ENCODE peak calls at places on chromosomes 1 and 21, in eight cellular contexts. M is RKO; Y is SJSA1; Z is stimulated activated CD8-positive, alpha-beta memory T cell treated with anti-CD3 and anti-CD28 coated beads, Interleukin-15, amount 100 ng/mL, for 24 hours; R is mesendoderm; W is neuronal stem cell; U is B cell; V is HCT116. Q is an unnamed sample.

GRCh38 chr21:39072468-39072867 is 110.8 kb downstream of the PSMG1 start:
- DNase-seq in Y (no peak), M (no peak), W (no peak), V (no peak), Z (no peak), U (no peak), R (no peak), Q (no peak)

GRCh38 chr21:46307625-46308024 is 16.0 kb downstream of the C21orf58 start:
- DNase-seq in V (no peak), R (no peak), Y (no peak), W (no peak), Z (no peak), M (no peak), U (no peak), Q (no peak)

GRCh38 chr1:155856975-155857930 is at the start of gene GON4L:
- DNase-seq in Y (peak), M (peak), U (peak), Z (peak), R (peak), W (peak), V (peak), Q (peak)

GRCh38 chr1:96087719-96088118 is 633.9 kb upstream of the PTBP2 start:
- DNase-seq in Z (no peak), V (no peak), M (no peak), W (no peak), U (no peak), Y (no peak), R (peak), Q (no peak)

GRCh38 chr1:11407301-11407994 is 71.5 kb upstream of the DISP3 start:
- DNase-seq in U (no peak), Y (no peak), Z (no peak), R (no peak), V (no peak), W (no peak), M (no peak), Q (no peak)

GRCh38 chr1:216742625-216743024 is 19.4 kb upstream of the ESRRG start:
- DNase-seq in M (no peak), Z (no peak), V (no peak), W (no peak), U (no peak), Y (no peak), R (no peak), Q (no peak)

GRCh38 chr1:207020709-207021107 is 11.8 kb downstream of the C1orf116 start:
- DNase-seq in U (no peak), Z (no peak), W (no peak), V (no peak), R (no peak), M (peak), Y (no peak), Q (no peak)

GRCh38 chr1:233242827-233243483 is 52.6 kb downstream of the PCNX2 start:
- DNase-seq in Z (no peak), M (no peak), R (no peak), U (no peak), W (no peak), V (no peak), Y (no peak), Q (no peak)

GRCh38 chr1:215957692-215958091 is 390.6 kb downstream of the KCTD3 start:
- DNase-seq in M (no peak), Y (no peak), W (peak), U (no peak), Z (no peak), R (no peak), V (no peak), Q (no peak)

GRCh38 chr1:103326595-103326994 is 198.9 kb upstream of the RNPC3 start:
- DNase-seq in U (no peak), M (no peak), Y (no peak), Z (no peak), W (no peak), V (no peak), R (no peak), Q (no peak)

GRCh38 chr21:39088831-39089380 is 94.3 kb downstream of the PSMG1 start:
- DNase-seq in R (peak), M (no peak), U (no peak), V (no peak), Z (no peak), Y (peak), W (no peak), Q (no peak)

GRCh38 chr1:147246044-147246690 is 3.7 kb downstream of the CHD1L start:
- DNase-seq in Z (no peak), R (no peak), Y (no peak), M (no peak), V (no peak), U (no peak), W (no peak), Q (no peak)

GRCh38 chr21:41774467-41775151 is 7.8 kb upstream of the RIPK4 start:
- DNase-seq in V (no peak), U (no peak), R (no peak), Y (no peak), M (no peak), W (no peak), Z (no peak), Q (no peak)

GRCh38 chr1:98325646-98326441 is 335.7 kb upstream of the SNX7 start:
- DNase-seq in Y (peak), Z (no peak), M (peak), W (no peak), R (no peak), U (no peak), V (peak), Q (peak)

GRCh38 chr1:7675431-7676273 is 95.4 kb upstream of the VAMP3 start:
- DNase-seq in U (no peak), Z (no peak), R (no peak), W (no peak), V (no peak), M (no peak), Y (no peak), Q (no peak)

GRCh38 chr1:161803181-161803580 is 37.1 kb downstream of the ATF6 start:
- DNase-seq in V (no peak), Y (no peak), Z (no peak), W (no peak), U (no peak), R (no peak), M (no peak), Q (no peak)

GRCh38 chr1:26287033-26287711 is 7.3 kb downstream of the SH3BGRL3 start:
- DNase-seq in U (peak), R (no peak), Z (no peak), Y (no peak), M (no peak), V (no peak), W (no peak), Q (peak)

GRCh38 chr21:18041012-18041411 is 203.6 kb upstream of the CHODL start:
- DNase-seq in R (peak), W (no peak), M (peak), Z (no peak), Y (no peak), U (no peak), V (no peak), Q (no peak)

GRCh38 chr1:47198214-47198613 is 8.4 kb upstream of the PDZK1IP1 start:
- DNase-seq in Z (no peak), W (no peak), Y (no peak), U (no peak), M (no peak), R (no peak), V (no peak), Q (no peak)

GRCh38 chr1:55310517-55310927 is 95.4 kb upstream of the USP24 start:
- DNase-seq in W (no peak), Z (no peak), M (peak), U (peak), R (peak), Y (peak), V (no peak), Q (no peak)

GRCh38 chr1:47906009-47906432 is 91.2 kb downstream of the TRABD2B start:
- DNase-seq in V (peak), U (no peak), W (no peak), Z (no peak), M (peak), R (no peak), Y (peak), Q (no peak)

GRCh38 chr21:38202811-38203210 is 54.0 kb upstream of the KCNJ15 start:
- DNase-seq in R (peak), V (no peak), W (no peak), M (no peak), Z (no peak), U (no peak), Y (no peak), Q (no peak)

GRCh38 chr1:193181985-193182384 is 4.4 kb downstream of the B3GALT2 start:
- DNase-seq in M (no peak), Y (no peak), U (no peak), Z (no peak), W (no peak), R (no peak), V (no peak), Q (no peak)

GRCh38 chr1:177495878-177496277 is 325.1 kb downstream of the BRINP2 start:
- DNase-seq in U (no peak), Y (no peak), M (peak), Z (no peak), W (no peak), R (peak), V (no peak), Q (no peak)

GRCh38 chr1:237387144-237387505 is 345.1 kb downstream of the RYR2 start:
- DNase-seq in W (no peak), U (no peak), Z (no peak), Y (no peak), V (no peak), R (no peak), M (no peak), Q (no peak)

GRCh38 chr1:12438349-12438924 is 179.6 kb downstream of the DHRS3 start:
- DNase-seq in Z (no peak), V (no peak), M (no peak), U (no peak), R (no peak), Y (no peak), W (no peak), Q (no peak)

GRCh38 chr1:5751171-5751556 is 241.1 kb downstream of the NPHP4 start:
- DNase-seq in V (no peak), Z (no peak), R (no peak), Y (no peak), W (no peak), M (no peak), U (no peak), Q (no peak)

GRCh38 chr21:38438476-38438893 is 59.8 kb downstream of the ERG start:
- DNase-seq in Z (no peak), M (no peak), V (no peak), U (no peak), W (no peak), Y (peak), R (peak), Q (peak)

GRCh38 chr1:41515131-41515678 is 30.7 kb upstream of the EDN2 start:
- DNase-seq in U (no peak), Y (no peak), W (no peak), R (peak), V (no peak), Z (no peak), M (no peak), Q (no peak)

GRCh38 chr1:15765495-15766194 is 7.0 kb downstream of the FBLIM1 start:
- DNase-seq in Z (no peak), V (no peak), M (peak), W (no peak), Y (no peak), R (no peak), U (no peak), Q (no peak)

GRCh38 chr1:163331116-163331515 is 9.4 kb downstream of the NUF2 start:
- DNase-seq in V (no peak), M (no peak), R (no peak), Z (no peak), U (no peak), W (no peak), Y (no peak), Q (no peak)

GRCh38 chr1:228174482-228175315 is 9.1 kb downstream of the IBA57 start:
- DNase-seq in U (no peak), Y (no peak), M (peak), R (peak), W (no peak), V (peak), Z (no peak), Q (no peak)

GRCh38 chr1:108583757-108584156 is 23.9 kb downstream of the EEIG2 start:
- DNase-seq in M (no peak), W (no peak), R (no peak), Y (no peak), V (no peak), Z (no peak), U (no peak), Q (no peak)

GRCh38 chr1:86687595-86687994 is 16.8 kb upstream of the SH3GLB1 start:
- DNase-seq in U (no peak), W (no peak), Z (no peak), V (no peak), M (peak), Y (no peak), R (no peak), Q (no peak)

GRCh38 chr1:184037849-184038591 is 492 bp upstream of the COLGALT2 start:
- DNase-seq in U (no peak), R (no peak), W (no peak), Y (no peak), M (no peak), V (no peak), Z (no peak), Q (no peak)

GRCh38 chr1:29805122-29805895 is 569.0 kb downstream of the PTPRU start:
- DNase-seq in V (no peak), M (no peak), W (no peak), R (peak), Y (no peak), U (no peak), Z (no peak), Q (no peak)

GRCh38 chr1:221816899-221817298 is 75.0 kb upstream of the DUSP10 start:
- DNase-seq in U (no peak), R (peak), Y (peak), Z (no peak), W (no peak), M (no peak), V (no peak), Q (no peak)

GRCh38 chr1:161502641-161503393 is 2.4 kb upstream of the FCGR2A start:
- DNase-seq in R (no peak), Z (no peak), M (peak), V (no peak), Y (no peak), W (no peak), U (no peak), Q (no peak)

GRCh38 chr1:10211805-10212405 is 1.5 kb downstream of the KIF1B start:
- DNase-seq in Z (no peak), Y (no peak), W (no peak), V (no peak), M (peak), U (no peak), R (no peak), Q (peak)

Q was measured in psoas muscle.